ENCODE peak calls at places on chromosomes 2 and 18, in five cellular contexts. M is neuronal stem cell, C is tibial artery, Z is A549, X is spleen. P is an unnamed sample.
A peak's percentile ranks its signal among the peaks of the same experiment; 100 is the strongest.

GRCh38 chr2:149422337-149422990 is 92.1 kb downstream of the LYPD6 start:
- DNase-seq in M (no peak), C (no peak), Z (no peak), X (no peak), P (peak; percentile 18)

GRCh38 chr2:84899181-84899580 is 6.3 kb upstream of the TMSB10 start:
- DNase-seq in M (no peak), C (no peak), Z (no peak), X (no peak), P (no peak)

GRCh38 chr18:10508546-10508945 is 17.3 kb upstream of the NAPG start:
- DNase-seq in M (no peak), C (no peak), Z (no peak), X (no peak), P (no peak)

GRCh38 chr18:33097126-33097525 is 324.3 kb upstream of the KLHL14 start:
- DNase-seq in M (no peak), C (no peak), Z (no peak), X (no peak), P (no peak)

GRCh38 chr2:199057936-199058335 is 399.8 kb downstream of the SATB2 start:
- DNase-seq in M (no peak), C (no peak), Z (no peak), X (no peak), P (no peak)

GRCh38 chr18:78601923-78602322 is 377.7 kb upstream of the SALL3 start:
- DNase-seq in M (no peak), C (no peak), Z (no peak), X (no peak), P (no peak)

GRCh38 chr2:147800316-147800715 is 44.5 kb upstream of the ACVR2A start:
- DNase-seq in M (no peak), C (no peak), Z (no peak), X (no peak), P (no peak)

GRCh38 chr2:129491251-129491817 is 488.1 kb upstream of the RAB6C start:
- DNase-seq in M (no peak), C (no peak), Z (no peak), X (no peak), P (no peak)

GRCh38 chr2:239544141-239544800 is 143.5 kb upstream of the HDAC4 start:
- DNase-seq in M (no peak), C (no peak), Z (no peak), X (no peak), P (no peak)

GRCh38 chr2:134819334-134819733 is 19.1 kb upstream of the ACMSD start:
- DNase-seq in M (no peak), C (no peak), Z (peak; percentile 38), X (no peak), P (peak; percentile 74)

GRCh38 chr2:111119004-111119846 is 1.5 kb upstream of the BCL2L11 start:
- DNase-seq in M (peak; percentile 23), C (no peak), Z (no peak), X (peak; percentile 86), P (no peak)

GRCh38 chr2:18284331-18284730 is 276.1 kb downstream of the RDH14 start:
- DNase-seq in M (no peak), C (no peak), Z (no peak), X (no peak), P (peak; percentile 48)

GRCh38 chr2:13009027-13009426 is 292.3 kb downstream of the TRIB2 start:
- DNase-seq in M (no peak), C (no peak), Z (no peak), X (no peak), P (peak; percentile 39)

GRCh38 chr2:101241158-101241557 is 11.5 kb upstream of the CNOT11 start:
- DNase-seq in M (no peak), C (no peak), Z (no peak), X (no peak), P (no peak)

GRCh38 chr2:159211447-159212396 is 74.8 kb downstream of the WDSUB1 start:
- DNase-seq in M (peak; percentile 81), C (no peak), Z (no peak), X (peak; percentile 35), P (no peak)

GRCh38 chr2:176483901-176484568 is 214.8 kb downstream of the MTX2 start:
- DNase-seq in M (no peak), C (no peak), Z (no peak), X (no peak), P (no peak)

GRCh38 chr2:236875906-236876505 is 209.7 kb upstream of the COPS8 start:
- DNase-seq in M (no peak), C (no peak), Z (no peak), X (peak; percentile 87), P (no peak)

GRCh38 chr2:224498991-224499390 is 86.2 kb downstream of the CUL3 start:
- DNase-seq in M (no peak), C (no peak), Z (no peak), X (no peak), P (no peak)

GRCh38 chr18:42114310-42114943 is 159.4 kb downstream of the PIK3C3 start:
- DNase-seq in M (peak; percentile 80), C (peak; percentile 51), Z (peak; percentile 6), X (no peak), P (no peak)

GRCh38 chr2:160703648-160704585 is 210.3 kb upstream of the RBMS1 start:
- DNase-seq in M (peak; percentile 78), C (peak; percentile 21), Z (no peak), X (no peak), P (no peak)

GRCh38 chr18:62651276-62652031 is 63.9 kb upstream of the PHLPP1 start:
- DNase-seq in M (no peak), C (no peak), Z (no peak), X (no peak), P (no peak)

GRCh38 chr2:241804326-241805276 is 4.4 kb upstream of the NEU4 start:
- DNase-seq in M (no peak), C (peak; percentile 18), Z (no peak), X (peak; percentile 75), P (no peak)

GRCh38 chr2:24124003-24124585 is 825 bp downstream of the FAM228B start:
- DNase-seq in M (no peak), C (no peak), Z (no peak), X (no peak), P (no peak)

GRCh38 chr18:21331094-21331493 is 89.1 kb downstream of the GREB1L start:
- DNase-seq in M (no peak), C (no peak), Z (no peak), X (no peak), P (no peak)

GRCh38 chr2:189515264-189515663 is 65.3 kb downstream of the SLC40A1 start:
- DNase-seq in M (no peak), C (no peak), Z (no peak), X (no peak), P (no peak)

GRCh38 chr2:226894752-226895151 is 58.9 kb downstream of the RHBDD1 start:
- DNase-seq in M (no peak), C (no peak), Z (no peak), X (no peak), P (no peak)

GRCh38 chr2:226895579-226895978 is 59.7 kb downstream of the RHBDD1 start:
- DNase-seq in M (no peak), C (no peak), Z (no peak), X (no peak), P (no peak)

GRCh38 chr2:226898121-226898520 is 62.3 kb downstream of the RHBDD1 start:
- DNase-seq in M (no peak), C (no peak), Z (no peak), X (no peak), P (no peak)

GRCh38 chr2:226902041-226902972 is 66.5 kb downstream of the RHBDD1 start:
- DNase-seq in M (no peak), C (no peak), Z (no peak), X (no peak), P (no peak)

GRCh38 chr2:226898925-226899324 is 63.1 kb downstream of the RHBDD1 start:
- DNase-seq in M (no peak), C (no peak), Z (no peak), X (no peak), P (no peak)
- H3K27ac ChIP-seq in M (no peak overlapping the region), C (no peak overlapping the region), Z (no peak overlapping the region), X (no peak overlapping the region), P (no peak overlapping the region)

DNA sequence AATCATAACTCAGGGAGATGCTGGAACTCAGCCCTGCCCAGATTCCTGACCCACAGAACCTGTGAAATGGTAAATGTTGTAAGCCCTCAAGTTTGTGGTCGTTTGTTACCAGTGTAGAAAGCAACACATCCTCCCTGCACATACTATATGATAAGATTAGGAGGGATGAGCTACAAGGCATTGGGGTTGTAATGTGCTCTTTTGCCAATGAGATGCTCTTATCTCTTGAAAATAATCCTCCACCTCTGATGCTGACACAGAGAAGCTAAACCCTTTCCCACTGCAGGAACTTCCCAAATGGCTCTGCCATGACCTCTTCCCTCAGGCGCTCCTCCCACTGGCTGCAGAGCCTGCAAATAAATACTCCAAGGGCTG is 23.5 kb downstream of the CDC42EP3 start:
- DNase-seq in M (no peak), C (no peak), Z (no peak), X (no peak), P (no peak)
- H3K27ac ChIP-seq in M (no peak overlapping the region), C (peak overlapping the region; percentile 21), Z (no peak overlapping the region), X (peak overlapping the region; percentile 69), P (no peak overlapping the region)

GRCh38 chr2:43084699-43085091 is 141.7 kb downstream of the ZFP36L2 start:
- DNase-seq in M (no peak), C (peak; percentile 77), Z (no peak), X (no peak), P (no peak)
- H3K27ac ChIP-seq in M (no peak overlapping the region), C (peak overlapping the region; percentile 82), Z (peak overlapping the region; percentile 82), X (peak overlapping the region; percentile 76), P (peak overlapping the region; percentile 99)

GRCh38 chr2:68466361-68466777 is 725 bp downstream of the FBXO48 start:
- DNase-seq in M (no peak), C (no peak), Z (peak; percentile 28), X (no peak), P (peak; percentile 78)
- H3K27ac ChIP-seq in M (peak overlapping the region; percentile 50), C (peak overlapping the region; percentile 87), Z (peak overlapping the region; percentile 62), X (peak overlapping the region; percentile 89), P (peak overlapping the region; percentile 60)

GRCh38 chr18:6465281-6465680 is 50.6 kb upstream of the L3MBTL4 start:
- DNase-seq in M (no peak), C (no peak), Z (no peak), X (no peak), P (no peak)
- H3K27ac ChIP-seq in M (no peak overlapping the region), C (no peak overlapping the region), Z (no peak overlapping the region), X (no peak overlapping the region), P (no peak overlapping the region)

DNA sequence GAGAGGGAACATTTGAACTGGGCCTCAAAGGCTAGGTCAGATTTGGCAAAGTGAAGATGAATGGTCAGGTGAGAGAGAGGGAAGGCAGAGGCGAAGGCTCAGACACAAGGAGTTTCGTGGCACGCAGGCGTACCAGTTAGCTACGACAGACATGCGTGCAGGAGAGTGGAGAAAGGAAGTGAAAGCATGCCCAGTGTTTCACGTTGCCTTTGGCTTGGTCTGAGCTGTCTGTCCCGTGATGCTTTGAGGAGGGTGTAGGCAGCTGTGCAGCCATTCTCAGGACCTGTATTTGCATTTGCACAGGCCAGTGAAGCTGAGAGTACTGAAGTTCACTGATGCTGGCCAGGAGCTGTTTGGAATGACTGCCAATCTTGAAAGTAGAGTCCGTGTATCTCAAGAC is 69.5 kb downstream of the HNRNPLL start:
- DNase-seq in M (no peak), C (no peak), Z (no peak), X (peak; percentile 83), P (no peak)
- H3K27ac ChIP-seq in M (no peak overlapping the region), C (no peak overlapping the region), Z (no peak overlapping the region), X (no peak overlapping the region), P (no peak overlapping the region)

DNA sequence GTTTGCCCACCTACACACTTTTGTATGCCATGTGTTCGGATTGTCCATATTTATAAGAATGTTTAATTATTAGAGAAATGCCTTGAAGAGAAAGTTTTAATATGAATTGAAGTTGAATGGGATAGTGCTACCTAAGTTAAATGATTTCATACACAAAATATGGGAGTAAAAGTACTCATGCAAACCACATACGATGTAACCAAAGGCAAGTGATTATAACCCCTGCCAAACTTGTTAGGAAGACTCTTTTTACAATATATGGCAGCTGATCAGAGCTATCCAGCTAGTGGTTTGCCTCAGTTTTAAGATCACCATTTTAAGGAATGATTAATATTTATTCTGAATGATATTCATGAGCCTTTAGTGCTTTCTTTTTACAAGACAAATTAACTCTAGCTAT is 106.7 kb downstream of the MYO1B start:
- DNase-seq in M (no peak), C (no peak), Z (no peak), X (no peak), P (no peak)
- H3K27ac ChIP-seq in M (no peak overlapping the region), C (no peak overlapping the region), Z (no peak overlapping the region), X (no peak overlapping the region), P (peak overlapping the region; percentile 63)

P was measured in epithelial cell of prostate.